ENCODE peak calls at places on chromosomes 1 and 21, in six cellular contexts. Z is midbrain, M is ascending aorta, L is H4, Y is SK-N-SH, W is astrocyte of the spinal cord. U is an unnamed sample.

GRCh38 chr21:23162213-23162946 is 2164.2 kb downstream of the NCAM2 start:
- DNase-seq in Z (no peak), M (no peak), L (peak), Y (no peak), W (no peak), U (no peak)

GRCh38 chr1:88998716-88999115 is 6.3 kb upstream of the KYAT3 start:
- DNase-seq in Z (peak), M (no peak), L (peak), Y (peak), W (peak), U (no peak)

GRCh38 chr1:183143576-183144315 is 42.3 kb upstream of the LAMC2 start:
- DNase-seq in Z (no peak), M (no peak), L (no peak), Y (no peak), W (no peak), U (no peak)

GRCh38 chr1:35850716-35851115 is 32.3 kb upstream of the AGO1 start:
- DNase-seq in Z (no peak), M (no peak), L (no peak), Y (no peak), W (no peak), U (no peak)

GRCh38 chr1:18541046-18541795 is 60.5 kb downstream of the KLHDC7A start:
- DNase-seq in Z (no peak), M (peak), L (no peak), Y (no peak), W (no peak), U (no peak)

GRCh38 chr1:91684599-91685196 is 184.0 kb downstream of the CDC7 start:
- DNase-seq in Z (no peak), M (no peak), L (no peak), Y (no peak), W (peak), U (no peak)

GRCh38 chr1:168392958-168393357 is 112.3 kb downstream of the TBX19 start:
- DNase-seq in Z (no peak), M (no peak), L (peak), Y (no peak), W (no peak), U (no peak)

GRCh38 chr1:207863893-207864535 is 46.9 kb downstream of the CD34 start:
- DNase-seq in Z (no peak), M (peak), L (no peak), Y (no peak), W (no peak), U (no peak)

GRCh38 chr1:182909578-182909977 is 43.4 kb downstream of the SHCBP1L start:
- DNase-seq in Z (no peak), M (no peak), L (no peak), Y (peak), W (no peak), U (no peak)

GRCh38 chr1:198671136-198671535 is 32.3 kb downstream of the PTPRC start:
- DNase-seq in Z (no peak), M (no peak), L (no peak), Y (no peak), W (no peak), U (no peak)

GRCh38 chr1:233444484-233444883 is 117.0 kb downstream of the MAP3K21 start:
- DNase-seq in Z (no peak), M (no peak), L (no peak), Y (no peak), W (no peak), U (no peak)

GRCh38 chr1:12184008-12184681 is 17.4 kb downstream of the TNFRSF1B start:
- DNase-seq in Z (peak), M (peak), L (no peak), Y (peak), W (peak), U (no peak)

GRCh38 chr1:207302618-207303408 is 18.7 kb upstream of the CD55 start:
- DNase-seq in Z (no peak), M (no peak), L (no peak), Y (no peak), W (no peak), U (no peak)

GRCh38 chr21:45011911-45012660 is 62.3 kb upstream of the ADARB1 start:
- DNase-seq in Z (no peak), M (peak), L (peak), Y (no peak), W (peak), U (peak)

GRCh38 chr1:153533689-153534201 is 2.0 kb downstream of the S100A6 start:
- DNase-seq in Z (no peak), M (peak), L (peak), Y (no peak), W (peak), U (peak)

GRCh38 chr1:202203238-202204039 is 9.8 kb downstream of the LGR6 start:
- DNase-seq in Z (no peak), M (no peak), L (no peak), Y (no peak), W (no peak), U (no peak)